ENCODE peak calls at places on chromosomes 5 and 9, in four cellular contexts. W is H1, F is IMR-90, N is mesendoderm. B is an unnamed sample.

GRCh38 chr5:10275991-10276390 is 25.9 kb downstream of the CCT5 start:
- DNase-seq in W (no peak), F (no peak), N (no peak), B (no peak)

GRCh38 chr5:30607301-30607700 is 586.2 kb upstream of the CDH6 start:
- DNase-seq in W (no peak), F (no peak), N (peak), B (no peak)

GRCh38 chr9:4657426-4658159 is 4.5 kb upstream of the PLPP6 start:
- DNase-seq in W (no peak), F (no peak), N (no peak), B (no peak)

GRCh38 chr9:121972501-121972981 is 120.6 kb downstream of the TTLL11 start:
- DNase-seq in W (no peak), F (peak), N (no peak), B (no peak)

GRCh38 chr5:7873216-7873615 is 4.3 kb downstream of the MTRR start:
- DNase-seq in W (no peak), F (no peak), N (no peak), B (no peak)

GRCh38 chr5:88142801-88143692 is 125.6 kb downstream of the TMEM161B start:
- DNase-seq in W (peak), F (no peak), N (peak), B (no peak)

GRCh38 chr9:136050266-136050705 is 44.8 kb downstream of the NACC2 start:
- DNase-seq in W (peak), F (no peak), N (no peak), B (peak)

GRCh38 chr5:39394946-39395345 is 29.8 kb downstream of the DAB2 start:
- DNase-seq in W (no peak), F (peak), N (no peak), B (no peak)

GRCh38 chr5:115545065-115545882 is 699 bp upstream of the FEM1C start:
- DNase-seq in W (no peak), F (peak), N (no peak), B (no peak)

GRCh38 chr9:99782962-99783718 is 38.5 kb upstream of the NR4A3 start:
- DNase-seq in W (no peak), F (no peak), N (no peak), B (no peak)

GRCh38 chr5:57681942-57682341 is 199.3 kb upstream of the ACTBL2 start:
- DNase-seq in W (no peak), F (peak), N (no peak), B (no peak)

GRCh38 chr5:65620021-65620420 is 4.1 kb downstream of the TRIM23 start:
- DNase-seq in W (no peak), F (no peak), N (no peak), B (no peak)

GRCh38 chr9:131758972-131759647 is 19.2 kb upstream of the RAPGEF1 start:
- DNase-seq in W (no peak), F (peak), N (no peak), B (no peak)

GRCh38 chr5:98786178-98786853 is 12.9 kb downstream of the RGMB start:
- DNase-seq in W (no peak), F (no peak), N (no peak), B (no peak)

GRCh38 chr5:125882061-125882460 is 541.1 kb upstream of the GRAMD2B start:
- DNase-seq in W (no peak), F (no peak), N (no peak), B (no peak)

GRCh38 chr9:109640232-109641078 is 139.5 kb upstream of the PALM2AKAP2 start:
- DNase-seq in W (peak), F (peak), N (peak), B (peak)

GRCh38 chr9:130962418-130963316 is 23.6 kb upstream of the FIBCD1 start:
- DNase-seq in W (no peak), F (peak), N (peak), B (no peak)

GRCh38 chr5:86640998-86641397 is 23.3 kb downstream of the COX7C start:
- DNase-seq in W (no peak), F (no peak), N (no peak), B (no peak)

GRCh38 chr5:91028518-91028956 is 354.6 kb downstream of the ARRDC3 start:
- DNase-seq in W (no peak), F (no peak), N (no peak), B (no peak)

GRCh38 chr5:141845371-141845821 is 32.8 kb downstream of the PCDH1 start:
- DNase-seq in W (no peak), F (no peak), N (peak), B (peak)

GRCh38 chr5:95446560-95447221 is 55.5 kb downstream of the FAM81B start:
- DNase-seq in W (no peak), F (peak), N (peak), B (no peak)

GRCh38 chr5:131252824-131253171 is 11.1 kb upstream of the CDC42SE2 start:
- DNase-seq in W (no peak), F (no peak), N (no peak), B (no peak)

GRCh38 chr9:95460627-95461164 is 56.1 kb downstream of the PTCH1 start:
- DNase-seq in W (no peak), F (no peak), N (peak), B (no peak)

GRCh38 chr9:95940265-95940664 is 64.8 kb downstream of the ERCC6L2 start:
- DNase-seq in W (no peak), F (peak), N (no peak), B (no peak)

GRCh38 chr5:148091991-148092964 is 28.5 kb downstream of the SPINK5 start:
- DNase-seq in W (no peak), F (no peak), N (no peak), B (no peak)

GRCh38 chr5:58671155-58671554 is 88.3 kb downstream of the RAB3C start:
- DNase-seq in W (no peak), F (no peak), N (no peak), B (no peak)

GRCh38 chr5:132294728-132295504 is 722 bp downstream of the SLC22A4 start:
- DNase-seq in W (no peak), F (peak), N (peak), B (peak)

GRCh38 chr5:144142030-144142825 is 28.2 kb downstream of the YIPF5 start:
- DNase-seq in W (no peak), F (peak), N (peak), B (no peak)

GRCh38 chr5:72231989-72232703 is 87.9 kb downstream of the MRPS27 start:
- DNase-seq in W (no peak), F (no peak), N (no peak), B (no peak)

GRCh38 chr9:71743217-71743705 is 25.1 kb downstream of the CEMIP2 start:
- DNase-seq in W (no peak), F (peak), N (no peak), B (no peak)

GRCh38 chr5:80990971-80991370 is 30.8 kb downstream of the RASGRF2 start:
- DNase-seq in W (no peak), F (no peak), N (peak), B (peak)

GRCh38 chr5:181205735-181206401 is 872 bp upstream of the TRIM7 start:
- DNase-seq in W (no peak), F (peak), N (no peak), B (no peak)

GRCh38 chr9:5111696-5112095 is 73.7 kb downstream of the INSL6 start:
- DNase-seq in W (no peak), F (no peak), N (no peak), B (no peak)

GRCh38 chr5:109177227-109177626 is 232.5 kb downstream of the PJA2 start:
- DNase-seq in W (no peak), F (no peak), N (no peak), B (no peak)

GRCh38 chr5:154478224-154478565 is at the start of gene HAND1:
- DNase-seq in W (peak), F (no peak), N (peak), B (peak)

GRCh38 chr5:169650701-169651331 is 13.7 kb downstream of the DOCK2 start:
- DNase-seq in W (no peak), F (peak), N (no peak), B (no peak)

GRCh38 chr9:127452481-127453092 is 1.3 kb downstream of the LRSAM1 start:
- DNase-seq in W (no peak), F (peak), N (no peak), B (no peak)

GRCh38 chr5:132233811-132234683 is 6.4 kb upstream of the P4HA2 start:
- DNase-seq in W (no peak), F (no peak), N (no peak), B (peak)

GRCh38 chr5:54997081-54997480 is 11.7 kb upstream of the ESM1 start:
- DNase-seq in W (no peak), F (no peak), N (no peak), B (no peak)

GRCh38 chr5:135156337-135156714 is 122.3 kb upstream of the PITX1 start:
- DNase-seq in W (no peak), F (no peak), N (no peak), B (no peak)

GRCh38 chr5:135156715-135157404 is 122.8 kb upstream of the PITX1 start:
- DNase-seq in W (no peak), F (no peak), N (no peak), B (no peak)

GRCh38 chr5:135158315-135158697 is 124.3 kb upstream of the PITX1 start:
- DNase-seq in W (no peak), F (no peak), N (no peak), B (no peak)

GRCh38 chr5:135158982-135159381 is 125.0 kb upstream of the PITX1 start:
- DNase-seq in W (no peak), F (no peak), N (peak), B (no peak)

GRCh38 chr5:135157421-135158314 is 123.6 kb upstream of the PITX1 start:
- DNase-seq in W (no peak), F (no peak), N (peak), B (no peak)
- H2BK120ac ChIP-seq in W (no peak), F (no peak), N (no peak), B (no peak)

DNA sequence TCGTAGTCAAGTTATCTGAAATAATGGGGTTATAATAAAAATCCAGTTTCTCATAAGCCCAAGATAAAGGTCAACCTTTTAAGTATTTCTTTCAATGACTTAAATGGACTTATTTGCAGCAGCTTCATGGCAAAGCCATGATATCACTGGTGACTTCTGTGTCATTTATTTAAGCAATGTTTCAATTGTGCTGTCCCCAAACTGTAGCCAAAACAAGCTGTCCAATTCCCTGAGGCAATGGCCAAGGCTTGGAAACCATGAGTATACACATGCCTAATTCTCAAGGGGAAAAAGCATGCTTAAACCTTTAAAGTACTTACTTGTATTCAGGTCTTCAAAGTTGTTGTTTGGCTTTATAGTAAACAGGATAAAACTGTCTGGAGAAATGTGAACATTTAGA is 376.4 kb upstream of the TNC start:
- DNase-seq in W (no peak), F (no peak), N (no peak), B (no peak)
- H3K56ac ChIP-seq in W (no peak), F (no peak), N (no peak), B (no peak)

GRCh38 chr5:45383985-45384384 is 312.2 kb downstream of the HCN1 start:
- DNase-seq in W (no peak), F (no peak), N (no peak), B (no peak)

GRCh38 chr5:45385321-45386058 is 310.7 kb downstream of the HCN1 start:
- DNase-seq in W (no peak), F (peak), N (peak), B (no peak)
- H2BK120ac ChIP-seq in W (no peak), F (no peak), N (no peak), B (no peak)

GRCh38 chr5:178267876-178268275 is 35.3 kb upstream of the PHYKPL start:
- DNase-seq in W (no peak), F (no peak), N (no peak), B (no peak)
- H3K56ac ChIP-seq in W (no peak), F (no peak), N (no peak), B (no peak)

DNA sequence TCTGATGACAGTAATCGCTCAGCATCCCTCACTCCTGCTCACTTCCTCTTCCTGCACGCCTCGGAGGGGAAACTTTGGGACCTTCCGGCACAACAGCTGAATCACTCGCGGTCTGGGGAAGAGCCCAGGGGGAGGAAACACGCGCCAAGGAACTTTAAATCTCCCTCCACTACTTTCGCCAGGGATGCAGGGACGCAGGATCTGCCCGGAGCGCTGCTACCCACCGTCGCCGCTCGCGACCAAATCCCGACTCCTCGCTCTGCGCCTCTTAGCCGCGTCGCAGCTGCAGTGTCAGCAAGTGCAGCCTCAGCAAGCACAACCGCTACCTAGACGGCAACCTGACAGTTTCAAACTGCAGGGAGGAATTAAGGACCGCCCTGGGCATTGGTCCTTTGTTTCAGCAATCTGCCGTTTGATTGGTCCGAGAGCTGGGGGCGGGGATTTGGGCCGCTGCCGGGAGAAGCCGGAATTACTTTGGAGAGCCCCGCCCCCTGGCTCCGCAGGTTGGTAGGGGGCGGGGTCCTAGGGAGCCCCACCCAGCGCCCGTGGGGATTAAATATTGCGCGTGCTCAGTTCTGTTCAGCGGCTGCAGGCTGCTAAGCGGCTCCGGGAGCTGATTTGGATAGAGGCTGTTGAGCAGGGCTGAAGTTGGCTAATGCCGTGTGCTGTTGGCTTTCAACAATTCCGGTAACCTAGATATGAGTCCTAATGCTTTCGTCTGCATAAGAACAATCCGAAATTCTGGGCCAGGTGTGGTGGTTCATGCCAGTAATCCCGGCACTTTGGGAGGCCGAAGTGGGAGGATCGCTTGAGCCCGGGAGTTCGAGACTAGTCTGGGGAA is at the start of gene POC5:
- DNase-seq in W (peak), F (peak), N (peak), B (peak)
- H2BK120ac ChIP-seq in W (no peak), F (peak), N (no peak), B (no peak)

DNA sequence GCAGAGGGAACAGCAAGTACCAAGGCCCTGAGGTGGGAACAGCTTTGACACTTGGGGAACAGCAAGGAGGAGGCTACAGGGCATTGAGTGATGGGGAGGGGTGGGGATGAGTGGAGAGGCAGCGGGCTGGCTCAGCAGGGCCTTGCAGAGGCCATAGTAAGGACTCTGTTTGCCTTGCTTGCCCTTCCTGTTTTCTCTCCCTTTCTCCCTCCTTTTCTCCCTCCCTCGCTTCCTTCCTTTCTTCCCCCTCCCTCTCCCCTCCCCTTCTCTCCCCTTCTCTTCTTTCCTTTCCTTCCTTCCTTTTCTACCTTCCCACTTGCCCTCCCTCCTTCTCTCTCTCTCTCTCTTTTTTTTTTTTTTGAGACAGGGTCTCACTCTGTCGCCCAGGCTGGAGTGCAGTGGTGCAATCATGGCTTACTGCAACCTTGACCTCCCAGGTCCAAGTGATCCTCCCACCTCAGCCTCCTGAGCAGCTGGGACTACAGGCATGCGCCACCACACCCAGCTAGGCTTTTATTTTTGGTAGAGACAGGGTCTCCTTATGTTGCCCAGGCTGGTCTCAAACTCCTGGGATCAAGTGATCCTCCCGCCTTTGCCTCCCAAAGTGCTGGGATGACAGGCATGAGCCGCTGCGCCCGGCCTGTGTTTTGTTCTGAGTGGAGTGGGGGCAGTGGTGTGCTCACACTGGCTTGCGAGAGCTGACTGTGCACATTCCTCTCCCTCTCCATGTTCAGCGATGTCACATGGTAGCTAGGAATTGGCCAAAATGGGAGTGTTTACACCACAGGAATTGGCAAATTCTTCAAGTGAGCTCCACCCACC is 17.1 kb downstream of the IER5L start:
- DNase-seq in W (no peak), F (peak), N (peak), B (no peak)
- H3K56ac ChIP-seq in W (no peak), F (no peak), N (no peak), B (no peak)

DNA sequence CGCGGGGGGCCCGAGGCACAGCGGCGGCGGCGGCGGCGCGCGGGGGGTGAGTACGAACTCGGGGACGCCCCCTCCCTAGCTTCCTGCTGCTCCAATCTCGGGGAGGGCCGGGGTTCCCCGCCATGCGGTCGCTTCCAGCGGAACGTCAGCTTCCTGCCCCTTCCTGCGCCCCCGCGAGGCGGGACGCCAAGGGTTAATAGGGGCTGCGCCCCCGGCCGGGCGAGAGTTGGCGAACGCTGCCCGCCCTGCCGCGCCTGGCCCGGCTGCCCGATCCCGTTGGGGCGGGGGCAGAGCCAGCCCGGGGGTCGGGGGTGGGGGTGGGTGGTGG is 594 bp downstream of the COL27A1 start:
- DNase-seq in W (peak), F (no peak), N (no peak), B (no peak)
- H2BK120ac ChIP-seq in W (no peak), F (no peak), N (peak), B (no peak)